ENCODE peak calls at places on chromosome 9, in six cellular contexts. One of them, this sample, is unnamed.

GRCh38 chr9:89969156-89969566 is 364.3 kb downstream of the GADD45G start:
- DNase-seq in GM04504: no peak
- DNase-seq in NCI-H1105 treated with DMSO at 0.1 percent for 48 hours: peak
- DNase-seq in NCI-H2081: peak
- DNase-seq in NCI-H345: no peak
- DNase-seq in amniotic stem cell: no peak
- DNase-seq in this sample: no peak

GRCh38 chr9:116327702-116328440 is 174.3 kb downstream of the PAPPA start:
- DNase-seq in NCI-H345: no peak
- DNase-seq in amniotic stem cell: peak
- DNase-seq in GM04504: no peak
- DNase-seq in NCI-H1105 treated with DMSO at 0.1 percent for 48 hours: no peak
- DNase-seq in NCI-H2081: no peak
- DNase-seq in this sample: no peak

GRCh38 chr9:116219686-116220085 is 66.1 kb downstream of the PAPPA start:
- DNase-seq in amniotic stem cell: no peak
- DNase-seq in NCI-H2081: peak
- DNase-seq in GM04504: no peak
- DNase-seq in NCI-H1105 treated with DMSO at 0.1 percent for 48 hours: peak
- DNase-seq in NCI-H345: peak
- DNase-seq in this sample: no peak

GRCh38 chr9:133119461-133120342 is 1.3 kb downstream of the RALGDS start:
- DNase-seq in NCI-H1105 treated with DMSO at 0.1 percent for 48 hours: peak
- DNase-seq in GM04504: no peak
- DNase-seq in NCI-H345: no peak
- DNase-seq in NCI-H2081: no peak
- DNase-seq in amniotic stem cell: no peak
- DNase-seq in this sample: no peak

GRCh38 chr9:91948061-91948422 is 2.0 kb downstream of the ROR2 start:
- DNase-seq in amniotic stem cell: no peak
- DNase-seq in NCI-H2081: no peak
- DNase-seq in GM04504: no peak
- DNase-seq in NCI-H1105 treated with DMSO at 0.1 percent for 48 hours: no peak
- DNase-seq in NCI-H345: no peak
- DNase-seq in this sample: no peak

GRCh38 chr9:92001244-92001643 is 51.2 kb upstream of the ROR2 start:
- DNase-seq in NCI-H345: no peak
- DNase-seq in amniotic stem cell: no peak
- DNase-seq in NCI-H2081: no peak
- DNase-seq in GM04504: peak
- DNase-seq in NCI-H1105 treated with DMSO at 0.1 percent for 48 hours: no peak
- DNase-seq in this sample: no peak

GRCh38 chr9:116312221-116312620 is 158.6 kb downstream of the PAPPA start:
- DNase-seq in NCI-H2081: no peak
- DNase-seq in NCI-H345: no peak
- DNase-seq in GM04504: no peak
- DNase-seq in amniotic stem cell: no peak
- DNase-seq in NCI-H1105 treated with DMSO at 0.1 percent for 48 hours: no peak
- DNase-seq in this sample: no peak

GRCh38 chr9:95185931-95186330 is 131.6 kb downstream of the FANCC start:
- DNase-seq in amniotic stem cell: no peak
- DNase-seq in GM04504: no peak
- DNase-seq in NCI-H345: no peak
- DNase-seq in NCI-H1105 treated with DMSO at 0.1 percent for 48 hours: no peak
- DNase-seq in NCI-H2081: no peak
- DNase-seq in this sample: no peak

GRCh38 chr9:97563458-97564135 is 62.1 kb downstream of the TMOD1 start:
- DNase-seq in NCI-H1105 treated with DMSO at 0.1 percent for 48 hours: no peak
- DNase-seq in GM04504: no peak
- DNase-seq in NCI-H345: no peak
- DNase-seq in NCI-H2081: peak
- DNase-seq in amniotic stem cell: no peak
- DNase-seq in this sample: no peak

GRCh38 chr9:68970150-68970549 is 43.8 kb downstream of the PRKACG start:
- DNase-seq in amniotic stem cell: no peak
- DNase-seq in NCI-H1105 treated with DMSO at 0.1 percent for 48 hours: peak
- DNase-seq in NCI-H345: peak
- DNase-seq in NCI-H2081: peak
- DNase-seq in GM04504: no peak
- DNase-seq in this sample: no peak

GRCh38 chr9:31243386-31243785 is 1141.1 kb upstream of the ACO1 start:
- DNase-seq in GM04504: no peak
- DNase-seq in NCI-H345: no peak
- DNase-seq in amniotic stem cell: no peak
- DNase-seq in NCI-H1105 treated with DMSO at 0.1 percent for 48 hours: no peak
- DNase-seq in NCI-H2081: no peak
- DNase-seq in this sample: no peak

GRCh38 chr9:136345281-136346156 is 18.0 kb downstream of the DNLZ start:
- DNase-seq in amniotic stem cell: no peak
- DNase-seq in NCI-H1105 treated with DMSO at 0.1 percent for 48 hours: no peak
- DNase-seq in GM04504: no peak
- DNase-seq in NCI-H2081: no peak
- DNase-seq in NCI-H345: no peak
- DNase-seq in this sample: no peak

GRCh38 chr9:108296056-108296455 is 559.7 kb downstream of the ACTL7B start:
- DNase-seq in NCI-H345: no peak
- DNase-seq in NCI-H2081: no peak
- DNase-seq in NCI-H1105 treated with DMSO at 0.1 percent for 48 hours: no peak
- DNase-seq in GM04504: peak
- DNase-seq in amniotic stem cell: peak
- DNase-seq in this sample: peak